ENCODE peak calls at places on chromosomes 3 and 15, in four cellular contexts. J, B, L and I are unnamed samples.

GRCh38 chr3:15337963-15338362 is 5.6 kb upstream of the SH3BP5 start:
- DNase-seq in J (no peak), B (no peak), L (no peak), I (no peak)

GRCh38 chr15:58165661-58166060 is 27.5 kb downstream of the AQP9 start:
- DNase-seq in J (no peak), B (no peak), L (no peak), I (no peak)

GRCh38 chr3:24242012-24242698 is 252.5 kb downstream of the THRB start:
- DNase-seq in J (peak; percentile 19), B (no peak), L (no peak), I (no peak)

GRCh38 chr3:101853465-101853864 is 4.2 kb downstream of the NFKBIZ start:
- DNase-seq in J (no peak), B (no peak), L (no peak), I (no peak)

GRCh38 chr3:189404036-189404435 is 227.2 kb upstream of the TP63 start:
- DNase-seq in J (no peak), B (no peak), L (no peak), I (no peak)

GRCh38 chr15:25731411-25731810 is 131.7 kb downstream of the ATP10A start:
- DNase-seq in J (no peak), B (no peak), L (no peak), I (no peak)

GRCh38 chr15:84034831-84035753 is 200.5 kb upstream of the GOLGA6L4 start:
- DNase-seq in J (peak; percentile 18), B (no peak), L (no peak), I (no peak)

GRCh38 chr15:77591960-77592613 is 40.6 kb downstream of the LINGO1 start:
- DNase-seq in J (no peak), B (no peak), L (no peak), I (no peak)

GRCh38 chr3:73801444-73801843 is 176.7 kb upstream of the PDZRN3 start:
- DNase-seq in J (no peak), B (no peak), L (no peak), I (no peak)

GRCh38 chr3:99330281-99330680 is 308.1 kb upstream of the COL8A1 start:
- DNase-seq in J (no peak), B (no peak), L (no peak), I (no peak)

GRCh38 chr3:184559336-184559735 is 2.2 kb upstream of the EPHB3 start:
- DNase-seq in J (peak; percentile 93), B (no peak), L (no peak), I (no peak)

GRCh38 chr3:41317718-41318117 is 118.4 kb downstream of the CTNNB1 start:
- DNase-seq in J (no peak), B (no peak), L (no peak), I (no peak)

GRCh38 chr3:81311321-81311720 is 450.1 kb downstream of the GBE1 start:
- DNase-seq in J (no peak), B (no peak), L (no peak), I (no peak)

GRCh38 chr3:56862352-56863062 is 60.8 kb upstream of the ARHGEF3 start:
- DNase-seq in J (no peak), B (no peak), L (no peak), I (no peak)

GRCh38 chr15:69104050-69104750 is 56.2 kb upstream of the GLCE start:
- DNase-seq in J (no peak), B (no peak), L (no peak), I (no peak)

GRCh38 chr3:12155833-12156232 is 2.9 kb downstream of the TIMP4 start:
- DNase-seq in J (no peak), B (no peak), L (no peak), I (no peak)

GRCh38 chr3:112734718-112735350 is 93.9 kb upstream of the CCDC80 start:
- DNase-seq in J (no peak), B (peak; percentile 39), L (peak; percentile 55), I (peak; percentile 43)

GRCh38 chr3:63937661-63938651 is 25.8 kb upstream of the SCAANT1 start:
- DNase-seq in J (no peak), B (no peak), L (no peak), I (no peak)

GRCh38 chr15:31024330-31024729 is 32.9 kb upstream of the MTMR10 start:
- DNase-seq in J (no peak), B (no peak), L (no peak), I (no peak)

GRCh38 chr15:42065008-42065407 is 29.4 kb downstream of the PLA2G4D start:
- DNase-seq in J (no peak), B (no peak), L (no peak), I (no peak)